ENCODE peak calls at places on chromosomes 2 and 18, in six cellular contexts. One of them, this sample, is unnamed.

GRCh38 chr2:229725716-229726346 is 11.5 kb upstream of the DNER start:
- DNase-seq in K562: no peak
- DNase-seq in uterus: no peak
- DNase-seq in psoas muscle: no peak
- DNase-seq in heart right ventricle: no peak
- DNase-seq in endothelial cell of umbilical vein: no peak
- DNase-seq in this sample: no peak

GRCh38 chr18:13184396-13184795 is 34.2 kb upstream of the LDLRAD4 start:
- DNase-seq in heart right ventricle: no peak
- DNase-seq in endothelial cell of umbilical vein: no peak
- DNase-seq in K562: no peak
- DNase-seq in uterus: no peak
- DNase-seq in psoas muscle: no peak
- DNase-seq in this sample: no peak

GRCh38 chr18:76425299-76426101 is 69.5 kb downstream of the ZNF516 start:
- DNase-seq in endothelial cell of umbilical vein: no peak
- DNase-seq in uterus: no peak
- DNase-seq in heart right ventricle: no peak
- DNase-seq in K562: no peak
- DNase-seq in psoas muscle: no peak
- DNase-seq in this sample: no peak

GRCh38 chr2:68837164-68837860 is 33.9 kb downstream of the BMP10 start:
- DNase-seq in uterus: peak; percentile 63
- DNase-seq in psoas muscle: peak; percentile 59
- DNase-seq in K562: peak; percentile 70
- DNase-seq in endothelial cell of umbilical vein: peak; percentile 73
- DNase-seq in heart right ventricle: peak; percentile 73
- DNase-seq in this sample: peak; percentile 71

GRCh38 chr18:60870261-60870966 is 462.8 kb upstream of the CDH20 start:
- DNase-seq in uterus: no peak
- DNase-seq in endothelial cell of umbilical vein: no peak
- DNase-seq in psoas muscle: no peak
- DNase-seq in K562: no peak
- DNase-seq in heart right ventricle: no peak
- DNase-seq in this sample: no peak

GRCh38 chr18:44568986-44569385 is 111.7 kb upstream of the SETBP1 start:
- DNase-seq in K562: no peak
- DNase-seq in endothelial cell of umbilical vein: no peak
- DNase-seq in heart right ventricle: no peak
- DNase-seq in psoas muscle: no peak
- DNase-seq in uterus: no peak
- DNase-seq in this sample: no peak

GRCh38 chr18:62663731-62664336 is 51.5 kb upstream of the PHLPP1 start:
- DNase-seq in endothelial cell of umbilical vein: no peak
- DNase-seq in heart right ventricle: peak; percentile 21
- DNase-seq in psoas muscle: no peak
- DNase-seq in K562: peak; percentile 81
- DNase-seq in uterus: no peak
- DNase-seq in this sample: no peak

GRCh38 chr18:13151656-13152055 is 66.9 kb upstream of the LDLRAD4 start:
- DNase-seq in psoas muscle: no peak
- DNase-seq in heart right ventricle: no peak
- DNase-seq in endothelial cell of umbilical vein: no peak
- DNase-seq in K562: no peak
- DNase-seq in uterus: no peak
- DNase-seq in this sample: no peak

GRCh38 chr2:176813526-176814179 is 398.9 kb upstream of the HNRNPA3 start:
- DNase-seq in psoas muscle: no peak
- DNase-seq in uterus: no peak
- DNase-seq in heart right ventricle: no peak
- DNase-seq in K562: no peak
- DNase-seq in endothelial cell of umbilical vein: no peak
- DNase-seq in this sample: no peak

GRCh38 chr2:172762554-172762953 is 26.9 kb downstream of the RAPGEF4 start:
- DNase-seq in endothelial cell of umbilical vein: no peak
- DNase-seq in K562: no peak
- DNase-seq in uterus: no peak
- DNase-seq in heart right ventricle: no peak
- DNase-seq in psoas muscle: no peak
- DNase-seq in this sample: no peak

GRCh38 chr2:138964413-138964812 is 184.2 kb upstream of the NXPH2 start:
- DNase-seq in heart right ventricle: no peak
- DNase-seq in uterus: no peak
- DNase-seq in endothelial cell of umbilical vein: no peak
- DNase-seq in K562: no peak
- DNase-seq in psoas muscle: no peak
- DNase-seq in this sample: no peak

GRCh38 chr2:63899639-63900038 is 57.9 kb downstream of the UGP2 start:
- DNase-seq in K562: no peak
- DNase-seq in psoas muscle: no peak
- DNase-seq in endothelial cell of umbilical vein: no peak
- DNase-seq in uterus: no peak
- DNase-seq in heart right ventricle: no peak
- DNase-seq in this sample: no peak

GRCh38 chr2:232890896-232891601 is 21.0 kb downstream of the SNORC start:
- DNase-seq in heart right ventricle: no peak
- DNase-seq in uterus: no peak
- DNase-seq in K562: peak; percentile 47
- DNase-seq in psoas muscle: peak; percentile 43
- DNase-seq in endothelial cell of umbilical vein: peak; percentile 26
- DNase-seq in this sample: peak; percentile 12

GRCh38 chr2:20565623-20566236 is 85.2 kb downstream of the HS1BP3 start:
- DNase-seq in psoas muscle: no peak
- DNase-seq in endothelial cell of umbilical vein: no peak
- DNase-seq in uterus: no peak
- DNase-seq in K562: no peak
- DNase-seq in heart right ventricle: no peak
- DNase-seq in this sample: no peak

GRCh38 chr2:230795856-230796255 is 68.9 kb upstream of the ITM2C start:
- DNase-seq in K562: no peak
- DNase-seq in endothelial cell of umbilical vein: no peak
- DNase-seq in uterus: peak; percentile 33
- DNase-seq in heart right ventricle: peak; percentile 55
- DNase-seq in psoas muscle: peak; percentile 30
- DNase-seq in this sample: no peak

GRCh38 chr2:45892757-45893156 is 241.3 kb downstream of the PRKCE start:
- DNase-seq in psoas muscle: no peak
- DNase-seq in endothelial cell of umbilical vein: no peak
- DNase-seq in uterus: no peak
- DNase-seq in heart right ventricle: no peak
- DNase-seq in K562: no peak
- DNase-seq in this sample: peak; percentile 36

GRCh38 chr2:48175254-48175653 is 269.0 kb upstream of the FBXO11 start:
- DNase-seq in endothelial cell of umbilical vein: no peak
- DNase-seq in psoas muscle: no peak
- DNase-seq in uterus: no peak
- DNase-seq in heart right ventricle: no peak
- DNase-seq in K562: no peak
- DNase-seq in this sample: no peak

GRCh38 chr18:8165095-8165494 is 444.1 kb upstream of the RAB12 start:
- DNase-seq in K562: no peak
- DNase-seq in uterus: no peak
- DNase-seq in psoas muscle: no peak
- DNase-seq in endothelial cell of umbilical vein: no peak
- DNase-seq in heart right ventricle: no peak
- DNase-seq in this sample: no peak

GRCh38 chr18:8167673-8168072 is 441.6 kb upstream of the RAB12 start:
- DNase-seq in heart right ventricle: no peak
- DNase-seq in uterus: no peak
- DNase-seq in endothelial cell of umbilical vein: no peak
- DNase-seq in psoas muscle: no peak
- DNase-seq in K562: no peak
- DNase-seq in this sample: no peak

GRCh38 chr18:8162797-8163196 is 446.4 kb upstream of the RAB12 start:
- DNase-seq in heart right ventricle: no peak
- DNase-seq in psoas muscle: no peak
- DNase-seq in K562: no peak
- DNase-seq in endothelial cell of umbilical vein: no peak
- DNase-seq in uterus: no peak
- DNase-seq in this sample: no peak

GRCh38 chr18:8167036-8167435 is 442.2 kb upstream of the RAB12 start:
- DNase-seq in psoas muscle: no peak
- DNase-seq in K562: no peak
- DNase-seq in endothelial cell of umbilical vein: no peak
- DNase-seq in uterus: no peak
- DNase-seq in heart right ventricle: no peak
- DNase-seq in this sample: no peak

DNA sequence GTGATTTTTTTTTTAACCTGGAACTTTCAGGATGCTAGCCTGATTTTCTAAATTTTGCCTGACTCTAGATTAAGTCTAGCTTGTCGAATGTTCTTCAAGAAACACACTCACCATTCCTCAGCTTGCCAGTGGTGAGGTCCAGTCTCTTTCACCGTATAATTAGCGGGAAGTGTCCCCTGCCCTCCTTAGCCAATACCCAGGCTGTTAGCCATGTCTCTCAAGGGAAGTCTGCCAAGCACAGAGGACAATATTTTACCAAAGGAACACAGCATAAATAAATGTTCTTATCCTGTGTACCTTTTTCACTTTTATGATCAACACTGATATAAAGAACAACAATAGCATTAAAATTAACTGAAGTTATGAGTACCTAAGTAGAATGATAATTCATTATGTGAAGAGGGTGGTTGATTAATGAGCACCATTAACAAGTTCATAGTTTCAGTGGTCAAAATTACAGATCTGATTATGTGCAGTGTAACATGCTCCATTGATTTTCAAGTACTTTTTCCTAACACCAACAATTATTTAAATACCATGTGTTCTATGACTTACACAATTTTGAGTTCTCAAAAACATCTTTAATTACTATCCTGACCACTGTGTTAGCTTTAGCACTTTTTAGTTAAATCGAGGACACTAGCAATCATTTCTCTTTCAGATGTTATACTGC is 445.8 kb upstream of the RAB12 start:
- DNase-seq in uterus: no peak
- DNase-seq in psoas muscle: no peak
- DNase-seq in endothelial cell of umbilical vein: no peak
- DNase-seq in heart right ventricle: no peak
- DNase-seq in K562: no peak
- DNase-seq in this sample: no peak
- TF ChIP-seq CTCF in uterus: no peak
- TF ChIP-seq CTCF in psoas muscle: no peak
- TF ChIP-seq CTCF in endothelial cell of umbilical vein: no peak
- TF ChIP-seq CTCF in heart right ventricle: no peak
- TF ChIP-seq CTCF in K562: no peak
- TF ChIP-seq CTCF in this sample: no peak

DNA sequence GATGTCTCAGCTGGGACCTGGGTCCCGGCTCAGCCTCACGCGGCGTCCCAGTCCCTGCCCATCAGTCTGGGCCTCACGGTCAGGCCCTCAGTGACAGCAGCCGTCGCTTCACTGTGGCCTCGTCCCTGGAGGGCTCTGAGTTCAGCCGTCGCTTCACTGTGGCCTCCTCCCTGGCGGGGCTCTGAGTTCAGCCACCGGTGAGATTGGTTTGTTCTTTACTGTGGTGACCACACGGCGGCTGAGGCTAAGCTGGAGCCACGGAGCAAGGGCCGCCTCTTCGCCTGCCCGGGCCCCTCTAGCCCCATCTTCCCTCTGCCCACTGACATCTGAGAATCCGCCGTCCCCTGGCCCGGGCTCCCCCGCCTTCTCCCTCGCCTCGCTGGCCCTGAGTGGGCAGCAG is 51.2 kb downstream of the NFATC1 start:
- DNase-seq in K562: no peak
- DNase-seq in psoas muscle: no peak
- DNase-seq in endothelial cell of umbilical vein: no peak
- DNase-seq in uterus: no peak
- DNase-seq in heart right ventricle: no peak
- DNase-seq in this sample: no peak
- H3K36me3 ChIP-seq in K562: peaks cover 12% of the 10 kb centered on the region
- H3K36me3 ChIP-seq in psoas muscle: peaks cover 32% of the 10 kb centered on the region
- H3K36me3 ChIP-seq in endothelial cell of umbilical vein: no peaks in the 10 kb centered on the region
- H3K36me3 ChIP-seq in uterus: no peaks in the 10 kb centered on the region
- H3K36me3 ChIP-seq in heart right ventricle: peaks cover 6% of the 10 kb centered on the region
- H3K36me3 ChIP-seq in this sample: peaks cover 34% of the 10 kb centered on the region

GRCh38 chr2:169272035-169272434 is 90.3 kb downstream of the LRP2 start:
- DNase-seq in uterus: no peak
- DNase-seq in endothelial cell of umbilical vein: no peak
- DNase-seq in psoas muscle: no peak
- DNase-seq in K562: no peak
- DNase-seq in heart right ventricle: no peak
- DNase-seq in this sample: no peak

GRCh38 chr2:169280502-169280901 is 81.8 kb downstream of the LRP2 start:
- DNase-seq in endothelial cell of umbilical vein: no peak
- DNase-seq in psoas muscle: no peak
- DNase-seq in uterus: no peak
- DNase-seq in heart right ventricle: no peak
- DNase-seq in K562: no peak
- DNase-seq in this sample: no peak

DNA sequence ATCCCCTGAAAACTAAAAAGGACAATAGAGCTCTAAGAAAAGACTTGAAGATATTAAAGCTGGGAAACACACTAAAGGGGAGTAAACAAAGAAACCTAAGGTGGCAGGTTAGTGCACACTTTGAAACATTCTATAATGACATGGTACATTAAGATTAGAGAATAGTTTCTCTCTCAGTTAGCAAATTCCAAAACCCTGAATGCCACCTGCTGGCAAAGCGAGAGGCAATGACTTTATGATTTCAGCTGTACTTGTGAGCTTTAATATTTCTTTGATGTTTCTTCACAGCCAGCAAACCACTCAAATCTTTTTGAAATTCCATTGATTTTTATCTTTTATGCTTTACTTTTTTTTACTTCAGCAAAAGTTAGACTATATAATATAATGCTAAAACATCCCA is 86.3 kb downstream of the LRP2 start:
- DNase-seq in heart right ventricle: no peak
- DNase-seq in psoas muscle: no peak
- DNase-seq in K562: no peak
- DNase-seq in uterus: no peak
- DNase-seq in endothelial cell of umbilical vein: peak; percentile 10
- DNase-seq in this sample: no peak
- TF ChIP-seq CTCF in heart right ventricle: no peak
- TF ChIP-seq CTCF in psoas muscle: no peak
- TF ChIP-seq CTCF in K562: peak; percentile 67
- TF ChIP-seq CTCF in uterus: no peak
- TF ChIP-seq CTCF in endothelial cell of umbilical vein: peak; percentile 10
- TF ChIP-seq CTCF in this sample: peak; percentile 46

GRCh38 chr2:221997100-221997499 is 301.7 kb downstream of the PAX3 start:
- DNase-seq in endothelial cell of umbilical vein: no peak
- DNase-seq in psoas muscle: no peak
- DNase-seq in heart right ventricle: no peak
- DNase-seq in uterus: no peak
- DNase-seq in K562: no peak
- DNase-seq in this sample: no peak

GRCh38 chr2:221997683-221998082 is 301.1 kb downstream of the PAX3 start:
- DNase-seq in uterus: no peak
- DNase-seq in endothelial cell of umbilical vein: no peak
- DNase-seq in heart right ventricle: no peak
- DNase-seq in K562: no peak
- DNase-seq in psoas muscle: no peak
- DNase-seq in this sample: no peak

GRCh38 chr2:222000326-222000725 is 298.5 kb downstream of the PAX3 start:
- DNase-seq in endothelial cell of umbilical vein: no peak
- DNase-seq in heart right ventricle: no peak
- DNase-seq in uterus: no peak
- DNase-seq in K562: no peak
- DNase-seq in psoas muscle: no peak
- DNase-seq in this sample: no peak

GRCh38 chr2:221999702-222000101 is 299.1 kb downstream of the PAX3 start:
- DNase-seq in psoas muscle: no peak
- DNase-seq in heart right ventricle: no peak
- DNase-seq in endothelial cell of umbilical vein: no peak
- DNase-seq in uterus: no peak
- DNase-seq in K562: no peak
- DNase-seq in this sample: no peak

GRCh38 chr2:221994926-221995325 is 303.9 kb downstream of the PAX3 start:
- DNase-seq in endothelial cell of umbilical vein: no peak
- DNase-seq in psoas muscle: no peak
- DNase-seq in heart right ventricle: no peak
- DNase-seq in K562: no peak
- DNase-seq in uterus: no peak
- DNase-seq in this sample: no peak
- H3K36me3 ChIP-seq in endothelial cell of umbilical vein: no peaks in the 10 kb centered on the region
- H3K36me3 ChIP-seq in psoas muscle: no peaks in the 10 kb centered on the region
- H3K36me3 ChIP-seq in heart right ventricle: no peaks in the 10 kb centered on the region
- H3K36me3 ChIP-seq in K562: no peaks in the 10 kb centered on the region
- H3K36me3 ChIP-seq in uterus: no peaks in the 10 kb centered on the region
- H3K36me3 ChIP-seq in this sample: no peaks in the 10 kb centered on the region